ENCODE peak calls at places on chromosome 1, in six cellular contexts. G is left ventricle myocardium inferior, X is fibroblast of lung, M is heart left ventricle, R is sigmoid colon, E is colonic mucosa. L is an unnamed sample. For H3K4me1 and H3K27me3, the result is how much of the 10 kb centered on the place peaks cover.

GRCh38 chr1:21139601-21140000 is 37.1 kb downstream of the EIF4G3 start:
- DNase-seq in G (peak), X (no peak), M (peak), R (no peak), E (no peak), L (no peak)

GRCh38 chr1:167538657-167539056 is 14.9 kb downstream of the CREG1 start:
- DNase-seq in G (no peak), X (peak), M (no peak), R (no peak), E (no peak), L (no peak)

GRCh38 chr1:160544647-160545046 is 21.6 kb upstream of the SLAMF6 start:
- DNase-seq in G (no peak), X (no peak), M (no peak), R (no peak), E (no peak), L (no peak)

GRCh38 chr1:25754421-25755195 is 45.4 kb upstream of the SELENON start:
- DNase-seq in G (no peak), X (no peak), M (no peak), R (no peak), E (no peak), L (no peak)

GRCh38 chr1:244104309-244105060 is 53.4 kb downstream of the ZBTB18 start:
- DNase-seq in G (no peak), X (peak), M (no peak), R (no peak), E (no peak), L (no peak)

GRCh38 chr1:22440582-22440981 is 11.1 kb upstream of the ZBTB40 start:
- DNase-seq in G (no peak), X (no peak), M (no peak), R (no peak), E (no peak), L (no peak)

GRCh38 chr1:68199603-68200002 is 32.7 kb downstream of the WLS start:
- DNase-seq in G (no peak), X (no peak), M (no peak), R (no peak), E (peak), L (no peak)

GRCh38 chr1:10686404-10687040 is 109.9 kb downstream of the CASZ1 start:
- DNase-seq in G (no peak), X (no peak), M (no peak), R (no peak), E (no peak), L (no peak)

GRCh38 chr1:63966016-63966415 is 192.2 kb downstream of the ROR1 start:
- DNase-seq in G (no peak), X (no peak), M (no peak), R (no peak), E (peak), L (no peak)

GRCh38 chr1:26122988-26123973 is 11.7 kb downstream of the PDIK1L start:
- DNase-seq in G (no peak), X (no peak), M (no peak), R (no peak), E (no peak), L (no peak)

GRCh38 chr1:220791287-220791686 is 4.6 kb downstream of the MTARC1 start:
- DNase-seq in G (no peak), X (no peak), M (no peak), R (no peak), E (no peak), L (no peak)

GRCh38 chr1:29761159-29761928 is 525.0 kb downstream of the PTPRU start:
- DNase-seq in G (no peak), X (no peak), M (no peak), R (peak), E (no peak), L (no peak)

GRCh38 chr1:35717911-35718476 is 690 bp downstream of the C1orf216 start:
- DNase-seq in G (peak), X (peak), M (peak), R (peak), E (peak), L (no peak)

GRCh38 chr1:23795676-23796465 is 4.7 kb downstream of the GALE start:
- DNase-seq in G (no peak), X (no peak), M (no peak), R (peak), E (no peak), L (no peak)

GRCh38 chr1:23798662-23799142 is 1.9 kb downstream of the GALE start:
- DNase-seq in G (no peak), X (no peak), M (no peak), R (no peak), E (no peak), L (no peak)

GRCh38 chr1:23796466-23797271 is 3.9 kb downstream of the GALE start:
- DNase-seq in G (no peak), X (no peak), M (no peak), R (peak), E (peak), L (no peak)

GRCh38 chr1:23799255-23799569 is 1.3 kb downstream of the GALE start:
- DNase-seq in G (no peak), X (no peak), M (no peak), R (no peak), E (no peak), L (no peak)

GRCh38 chr1:23797478-23798448 is 2.8 kb downstream of the GALE start:
- DNase-seq in G (no peak), X (no peak), M (no peak), R (no peak), E (no peak), L (no peak)
- H3K4me1 ChIP-seq in G (half or more), X (under half), M (under half), R (under half), E (under half), L (under half)

GRCh38 chr1:2374260-2375155 is 16.8 kb downstream of the MORN1 start:
- DNase-seq in G (no peak), X (no peak), M (peak), R (peak), E (no peak), L (no peak)
- H3K27me3 ChIP-seq in G (under half), X (under half), M (under half), R (under half), E (under half), L (under half)

GRCh38 chr1:61538228-61538627 is 186.7 kb downstream of the TM2D1 start:
- DNase-seq in G (no peak), X (no peak), M (no peak), R (no peak), E (no peak), L (no peak)
- TF ChIP-seq CTCF in G (no peak), X (no peak), M (no peak), R (no peak), E (no peak), L (no peak)

DNA sequence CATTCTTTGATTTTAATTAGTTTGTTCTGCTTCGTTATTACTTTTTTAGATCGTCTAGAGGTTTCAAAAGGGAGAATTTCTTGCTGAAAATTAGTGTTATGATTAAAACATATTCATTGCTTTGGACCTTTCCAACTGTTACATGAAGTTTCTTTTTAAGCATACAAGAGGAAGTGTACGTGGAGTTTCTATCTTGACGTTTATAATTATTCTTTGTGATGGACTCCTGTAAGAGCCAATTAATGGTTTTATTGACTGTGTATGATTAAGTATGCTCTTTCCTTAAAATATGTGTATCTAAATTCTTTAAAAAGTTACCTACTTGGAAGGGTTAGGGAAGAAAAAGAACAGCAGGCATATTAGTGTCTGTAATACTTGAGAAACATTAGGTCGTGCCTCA is 37.8 kb downstream of the SPEN start:
- DNase-seq in G (no peak), X (no peak), M (no peak), R (no peak), E (no peak), L (no peak)
- H3K4me1 ChIP-seq in G (half or more), X (under half), M (half or more), R (under half), E (under half), L (half or more)

GRCh38 chr1:1761504-1762376 is 16.5 kb downstream of the NADK start:
- DNase-seq in G (no peak), X (no peak), M (no peak), R (no peak), E (no peak), L (no peak)
- H3K27me3 ChIP-seq in G (under half), X (under half), M (under half), R (under half), E (under half), L (under half)

GRCh38 chr1:113269577-113269976 is 120.7 kb upstream of the MAGI3 start:
- DNase-seq in G (no peak), X (no peak), M (no peak), R (no peak), E (no peak), L (no peak)
- TF ChIP-seq CTCF in G (no peak), X (no peak), M (no peak), R (no peak), E (no peak), L (no peak)

DNA sequence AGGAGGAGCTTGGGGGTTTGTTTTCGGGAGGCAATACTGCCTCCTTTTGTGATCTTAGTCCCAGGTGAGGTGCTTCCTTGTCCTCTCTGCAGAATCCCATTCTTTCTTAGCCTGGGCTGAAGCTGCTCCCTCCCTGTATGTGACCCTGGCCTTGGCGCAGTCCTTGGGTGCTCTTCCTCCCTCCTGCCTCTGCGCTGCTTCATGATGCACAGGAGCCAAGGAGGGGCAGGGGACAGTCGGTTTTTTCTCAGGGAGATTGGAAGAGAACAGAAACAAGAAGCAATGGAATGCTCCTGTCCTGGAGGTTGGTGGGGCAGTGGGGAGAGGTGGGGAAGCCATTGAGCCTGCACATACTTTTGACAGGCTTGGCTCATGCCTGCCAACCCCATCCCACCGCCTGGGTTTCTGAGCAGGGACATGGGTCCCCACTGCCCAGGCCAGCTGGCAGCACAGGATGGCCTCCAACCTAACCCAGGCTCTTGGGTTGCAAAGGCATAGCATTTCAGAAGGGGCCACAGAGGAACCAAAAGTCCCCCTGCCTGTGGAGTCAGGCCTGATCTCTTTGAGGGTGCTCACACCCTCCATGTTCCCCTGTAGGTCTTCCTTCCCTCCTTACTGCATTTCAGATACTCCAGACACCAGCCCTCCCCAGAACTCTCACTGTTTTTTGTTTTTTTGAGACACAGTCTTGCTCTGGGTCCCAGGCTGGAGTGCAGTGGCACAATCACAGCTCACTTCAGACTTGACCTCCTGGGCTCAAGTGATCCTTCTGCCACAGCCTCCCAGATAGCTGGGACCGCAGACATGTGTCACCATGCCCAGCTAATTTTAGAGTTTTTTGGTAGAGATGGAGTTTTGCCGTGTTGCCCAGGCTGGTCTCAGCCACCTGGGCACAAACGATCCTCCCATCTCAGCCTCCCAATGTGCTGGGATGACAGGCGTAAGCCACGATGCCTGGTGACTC is 16.1 kb downstream of the IL6R start:
- DNase-seq in G (no peak), X (no peak), M (no peak), R (no peak), E (no peak), L (no peak)
- H3K4me1 ChIP-seq in G (half or more), X (half or more), M (half or more), R (half or more), E (under half), L (under half)

DNA sequence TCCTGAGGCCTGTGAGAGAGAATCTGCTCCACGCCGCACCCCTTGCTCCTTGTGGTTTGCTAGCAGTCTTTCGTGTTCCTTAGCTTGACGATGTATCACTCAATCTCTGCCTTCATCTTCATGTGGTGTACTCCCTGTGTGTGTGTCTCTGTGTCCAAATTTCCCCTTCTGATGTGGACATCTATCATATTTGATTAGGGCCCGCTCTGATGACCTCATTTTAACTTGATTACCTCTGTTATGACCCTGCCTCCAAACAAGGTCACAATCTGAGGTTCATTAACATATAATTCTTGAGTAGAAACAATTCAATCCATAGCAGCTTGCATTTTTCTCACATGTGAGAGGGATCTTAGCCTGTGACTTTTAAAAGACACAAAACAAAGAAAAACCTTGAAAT is 130.9 kb upstream of the RAB4A start:
- DNase-seq in G (no peak), X (no peak), M (no peak), R (no peak), E (no peak), L (no peak)
- H3K27me3 ChIP-seq in G (under half), X (under half), M (under half), R (under half), E (under half), L (under half)

DNA sequence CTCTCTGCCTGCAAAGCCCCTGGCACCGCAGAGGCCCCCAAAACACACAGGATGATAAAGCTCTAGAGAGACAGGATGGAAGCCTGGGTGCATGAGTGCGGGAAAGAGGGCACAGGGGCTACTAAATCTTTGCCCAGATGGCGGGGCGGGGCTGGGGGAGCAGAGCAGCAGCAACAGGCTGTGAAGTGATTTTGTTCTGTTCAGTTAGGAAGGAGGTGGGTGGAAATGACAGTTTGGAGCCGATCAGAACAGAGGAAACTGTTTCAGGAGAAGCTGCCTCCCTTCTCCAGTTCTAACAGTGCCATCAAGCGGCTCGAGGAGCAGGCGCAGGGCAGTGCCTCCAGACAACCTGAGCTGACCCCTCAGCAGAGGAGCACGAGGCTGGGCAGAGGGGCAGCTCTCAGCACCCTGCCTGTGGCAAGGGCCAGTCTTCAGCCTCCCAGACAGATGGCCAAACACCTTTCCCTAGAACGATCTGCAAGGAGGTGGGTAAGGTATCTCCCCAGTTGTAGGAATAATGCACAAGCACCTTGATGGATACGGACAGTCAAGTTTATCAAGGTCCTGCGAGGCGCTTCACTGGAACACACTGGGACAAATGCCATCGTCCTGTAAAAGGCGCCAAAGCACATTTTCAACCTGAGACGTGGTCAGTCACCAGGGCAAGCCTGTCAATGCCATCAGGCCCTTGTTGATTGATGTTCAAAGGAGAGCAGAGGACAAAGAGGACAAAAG is 44.9 kb downstream of the TOMM20 start:
- DNase-seq in G (peak), X (peak), M (peak), R (peak), E (peak), L (peak)
- TF ChIP-seq CTCF in G (peak), X (peak), M (peak), R (peak), E (peak), L (peak)

GRCh38 chr1:177210071-177210470 is 39.3 kb downstream of the BRINP2 start:
- DNase-seq in G (no peak), X (no peak), M (no peak), R (no peak), E (no peak), L (no peak)
- H3K4me1 ChIP-seq in G (under half), X (under half), M (under half), R (under half), E (under half), L (under half)